ENCODE peak calls at places on chromosomes 2 and 18, in six cellular contexts. W, S, N, V, M and K are unnamed samples.

GRCh38 chr18:57585846-57586242 is 658 bp downstream of the FECH start:
- DNase-seq in V (no peak), W (no peak), S (peak; percentile 10), N (no peak), M (no peak), K (no peak)

GRCh38 chr2:186984966-186985365 is 136.0 kb upstream of the ZSWIM2 start:
- DNase-seq in V (no peak), W (no peak), S (no peak), N (no peak), M (no peak), K (no peak)

GRCh38 chr2:96176661-96177060 is 31.4 kb upstream of the DUSP2 start:
- DNase-seq in N (no peak), V (no peak), S (no peak), W (no peak), M (no peak), K (no peak)

GRCh38 chr18:6211174-6211504 is 203.6 kb downstream of the L3MBTL4 start:
- DNase-seq in S (no peak), W (no peak), M (no peak), N (no peak), V (no peak), K (no peak)

GRCh38 chr2:102795641-102796040 is 33.8 kb downstream of the TMEM182 start:
- DNase-seq in N (no peak), V (no peak), M (no peak), W (no peak), S (no peak), K (no peak)

GRCh38 chr2:211114826-211115450 is 558.5 kb downstream of the CPS1 start:
- DNase-seq in S (no peak), W (no peak), N (no peak), V (no peak), M (no peak), K (no peak)

GRCh38 chr2:134405641-134406081 is 151.8 kb downstream of the MGAT5 start:
- DNase-seq in M (no peak), S (no peak), W (no peak), N (no peak), V (no peak), K (no peak)

GRCh38 chr2:239275871-239276812 is 124.7 kb downstream of the HDAC4 start:
- DNase-seq in W (peak; percentile 67), M (peak; percentile 25), N (peak; percentile 87), V (peak; percentile 65), S (no peak), K (peak; percentile 75)

GRCh38 chr18:67893896-67894295 is 377.4 kb upstream of the DSEL start:
- DNase-seq in M (no peak), W (no peak), S (no peak), N (no peak), V (no peak), K (no peak)

GRCh38 chr18:70074091-70074490 is 126.4 kb upstream of the CD226 start:
- DNase-seq in M (no peak), S (no peak), N (no peak), V (no peak), W (no peak), K (no peak)

GRCh38 chr2:157596992-157597681 is 31.5 kb downstream of the ACVR1C start:
- DNase-seq in N (no peak), W (no peak), S (no peak), V (no peak), M (no peak), K (peak; percentile 4)

GRCh38 chr2:29920631-29921559 is 491 bp downstream of the ALK start:
- DNase-seq in V (no peak), W (no peak), M (no peak), N (peak; percentile 20), S (peak; percentile 14), K (no peak)

GRCh38 chr2:238820909-238821308 is 27.0 kb upstream of the TWIST2 start:
- DNase-seq in M (no peak), S (no peak), N (no peak), W (peak; percentile 32), V (no peak), K (no peak)